ENCODE peak calls at places on chromosomes 4 and X, in eight cellular contexts. P is OCI-LY7, H is A673, Y is A549, X is cardiac muscle cell, A is breast epithelium, M is aorta, W is suprapubic skin. I is an unnamed sample.

GRCh38 chr4:105116616-105117319 is 29.9 kb upstream of the TET2 start:
- DNase-seq in P (no peak), H (no peak), Y (no peak), X (no peak), A (no peak), M (no peak), W (no peak), I (no peak)

GRCh38 chr4:40363382-40363920 is 28.3 kb downstream of the CHRNA9 start:
- DNase-seq in P (no peak), H (no peak), Y (no peak), X (no peak), A (peak; percentile 57), M (no peak), W (no peak), I (no peak)

GRCh38 chr4:3465698-3466671 is 2.9 kb downstream of the DOK7 start:
- DNase-seq in P (no peak), H (no peak), Y (no peak), X (no peak), A (no peak), M (no peak), W (no peak), I (no peak)

GRCh38 chr4:1410491-1411325 is 4.5 kb upstream of the NKX1-1 start:
- DNase-seq in P (peak; percentile 38), H (peak; percentile 76), Y (no peak), X (peak; percentile 58), A (peak; percentile 51), M (peak; percentile 69), W (no peak), I (no peak)

GRCh38 chrX:153488231-153488914 is 6.4 kb upstream of the BGN start:
- DNase-seq in P (no peak), H (no peak), Y (no peak), X (peak; percentile 75), A (no peak), M (peak; percentile 88), W (no peak), I (no peak)

GRCh38 chr4:168162604-168163003 is 70.3 kb downstream of the ANXA10 start:
- DNase-seq in P (no peak), H (no peak), Y (no peak), X (peak; percentile 61), A (no peak), M (no peak), W (no peak), I (no peak)

GRCh38 chr4:32128549-32128948 is 1408.4 kb downstream of the PCDH7 start:
- DNase-seq in P (no peak), H (no peak), Y (no peak), X (no peak), A (no peak), M (no peak), W (no peak), I (no peak)

GRCh38 chrX:37488323-37488722 is 83.1 kb upstream of the LANCL3 start:
- DNase-seq in P (no peak), H (no peak), Y (no peak), X (no peak), A (no peak), M (no peak), W (no peak), I (no peak)

GRCh38 chrX:17007134-17007768 is 60.8 kb downstream of the REPS2 start:
- DNase-seq in P (peak; percentile 47), H (peak; percentile 58), Y (peak; percentile 10), X (peak; percentile 34), A (no peak), M (no peak), W (no peak), I (no peak)

GRCh38 chr4:23920296-23920695 is 30.4 kb upstream of the PPARGC1A start:
- DNase-seq in P (no peak), H (no peak), Y (no peak), X (no peak), A (no peak), M (no peak), W (no peak), I (no peak)

GRCh38 chr4:48268956-48269860 is at the start of gene TEC:
- DNase-seq in P (peak; percentile 34), H (peak; percentile 56), Y (peak; percentile 38), X (no peak), A (no peak), M (peak; percentile 80), W (peak; percentile 70), I (no peak)

GRCh38 chr4:102713096-102713495 is 47.7 kb downstream of the MANBA start:
- DNase-seq in P (no peak), H (no peak), Y (peak; percentile 18), X (peak; percentile 42), A (no peak), M (no peak), W (no peak), I (no peak)

GRCh38 chr4:80967346-80967745 is 63.2 kb upstream of the BMP3 start:
- DNase-seq in P (no peak), H (no peak), Y (no peak), X (no peak), A (no peak), M (no peak), W (no peak), I (no peak)

GRCh38 chrX:14832151-14832550 is 40.7 kb downstream of the FANCB start:
- DNase-seq in P (no peak), H (no peak), Y (no peak), X (peak; percentile 17), A (no peak), M (no peak), W (no peak), I (no peak)

GRCh38 chr4:138007572-138007971 is 234.6 kb downstream of the SLC7A11 start:
- DNase-seq in P (no peak), H (peak; percentile 13), Y (no peak), X (peak; percentile 17), A (no peak), M (no peak), W (no peak), I (no peak)

GRCh38 chr4:33465565-33465964 is 2745.4 kb downstream of the PCDH7 start:
- DNase-seq in P (no peak), H (no peak), Y (no peak), X (no peak), A (no peak), M (no peak), W (no peak), I (no peak)

GRCh38 chr4:152045781-152046571 is 285.2 kb upstream of the GATB start:
- DNase-seq in P (no peak), H (peak; percentile 29), Y (peak; percentile 25), X (peak; percentile 20), A (no peak), M (peak; percentile 60), W (no peak), I (no peak)

GRCh38 chrX:43899878-43900815 is 17.9 kb upstream of the MAOB start:
- DNase-seq in P (no peak), H (no peak), Y (no peak), X (no peak), A (no peak), M (no peak), W (no peak), I (no peak)

GRCh38 chr4:8746523-8747466 is 124.8 kb downstream of the HMX1 start:
- DNase-seq in P (no peak), H (no peak), Y (no peak), X (no peak), A (peak; percentile 15), M (peak; percentile 29), W (peak; percentile 5), I (no peak)

GRCh38 chr4:2936773-2937145 is 26.4 kb downstream of the NOP14 start:
- DNase-seq in P (peak; percentile 27), H (no peak), Y (no peak), X (peak; percentile 52), A (peak; percentile 53), M (no peak), W (peak; percentile 52), I (no peak)

GRCh38 chr4:6188687-6189305 is 11.6 kb downstream of the JAKMIP1 start:
- DNase-seq in P (no peak), H (no peak), Y (no peak), X (no peak), A (no peak), M (no peak), W (no peak), I (no peak)

GRCh38 chr4:128858875-128859696 is 49.6 kb downstream of the JADE1 start:
- DNase-seq in P (no peak), H (no peak), Y (no peak), X (peak; percentile 86), A (no peak), M (peak; percentile 56), W (no peak), I (no peak)

DNA sequence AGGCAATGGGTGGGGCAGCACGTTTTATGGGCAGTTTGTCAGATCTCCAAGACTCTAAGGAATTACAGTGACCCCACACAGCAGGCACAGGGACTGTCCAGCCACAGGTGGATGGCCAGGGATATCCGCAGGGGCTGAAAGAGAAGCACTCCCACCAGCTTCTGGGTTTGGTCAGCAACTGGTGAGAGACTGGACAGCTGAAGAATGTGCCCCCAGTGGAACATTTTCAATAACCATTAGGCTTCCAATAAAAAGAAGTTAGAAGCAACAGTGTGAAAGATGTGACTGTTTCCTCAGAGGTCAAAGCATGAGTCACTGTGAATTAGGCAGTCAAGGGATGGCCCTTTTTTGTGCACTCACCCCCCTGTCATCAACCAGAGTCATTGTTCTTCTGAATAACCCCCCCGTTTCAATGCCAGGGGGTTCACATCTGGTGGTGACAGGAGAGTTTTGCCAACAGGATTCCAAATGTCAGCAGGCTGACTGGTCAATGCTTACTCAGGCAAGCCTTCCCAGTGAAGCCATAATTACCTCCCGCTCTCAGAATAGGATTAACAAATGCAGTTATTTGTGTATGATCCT is 74.5 kb upstream of the SH3RF1 start:
- DNase-seq in P (no peak), H (no peak), Y (peak; percentile 5), X (peak; percentile 35), A (no peak), M (no peak), W (no peak), I (no peak)
- H3K27ac ChIP-seq in P (no peak overlapping the region), H (no peak overlapping the region), Y (no peak overlapping the region), X (no peak overlapping the region), A (no peak overlapping the region), M (no peak overlapping the region), W (no peak overlapping the region), I (no peak overlapping the region)

GRCh38 chr4:184432127-184432922 is 42.0 kb downstream of the IRF2 start:
- DNase-seq in P (no peak), H (no peak), Y (no peak), X (no peak), A (no peak), M (peak; percentile 65), W (no peak), I (no peak)
- H3K27ac ChIP-seq in P (no peak overlapping the region), H (no peak overlapping the region), Y (no peak overlapping the region), X (no peak overlapping the region), A (no peak overlapping the region), M (no peak overlapping the region), W (no peak overlapping the region), I (no peak overlapping the region)

GRCh38 chr4:9781343-9782135 is at the start of gene DRD5:
- DNase-seq in P (no peak), H (no peak), Y (no peak), X (no peak), A (no peak), M (no peak), W (no peak), I (no peak)
- H3K27ac ChIP-seq in P (no peak within 1 kb of the TSS), H (no peak within 1 kb of the TSS), Y (no peak within 1 kb of the TSS), X (no peak within 1 kb of the TSS), A (no peak within 1 kb of the TSS), M (no peak within 1 kb of the TSS), W (no peak within 1 kb of the TSS), I (no peak within 1 kb of the TSS)

DNA sequence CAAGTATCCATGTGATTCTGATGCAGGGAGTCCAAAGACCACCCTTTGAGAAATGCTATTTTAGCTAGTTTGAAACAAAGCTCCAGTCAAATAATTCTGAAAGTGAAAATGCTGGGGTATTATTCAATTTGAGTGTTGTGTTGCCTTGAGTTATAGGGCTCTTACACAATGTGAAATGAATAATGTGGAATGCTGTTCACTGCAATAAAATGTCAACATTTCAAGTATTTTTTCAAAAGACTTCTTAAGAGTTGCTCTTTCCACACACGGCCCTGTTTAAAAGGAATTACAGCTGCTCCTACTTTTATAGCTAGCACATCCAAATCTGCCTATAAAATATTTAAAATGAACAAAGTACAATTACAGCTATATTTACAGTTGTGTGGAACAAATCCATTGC is 27.5 kb upstream of the PLS3 start:
- DNase-seq in P (no peak), H (no peak), Y (no peak), X (peak; percentile 67), A (no peak), M (no peak), W (no peak), I (no peak)
- H3K27ac ChIP-seq in P (no peak overlapping the region), H (no peak overlapping the region), Y (no peak overlapping the region), X (no peak overlapping the region), A (no peak overlapping the region), M (no peak overlapping the region), W (no peak overlapping the region), I (no peak overlapping the region)

I was measured in vagina.